ENCODE peak calls at places on chromosomes 11 and 22, in nine cellular contexts. S is activated naive CD4-positive, alpha-beta T cell; B is activated T-helper 2 cell treated with anti-CD3 and anti-CD28 coated beads, Interferon-gamma antibody, Interleukin-2, Interleukin-4, amounts not matched to agents 10 μg/mL and 5 μg/mL and 100 μg/mL, durations not matched to agents 14 hours and 24 hours and 36 hours; Q is fibroblast of mammary gland; G is GM03348; R is kidney epithelial cell; V is effector memory CD8-positive, alpha-beta T cell; X is HS-5; T is CD4-positive, alpha-beta T cell. Z is an unnamed sample.

GRCh38 chr11:10221342-10221741 is 72.7 kb downstream of the SBF2 start:
- DNase-seq in S (no peak), B (no peak), Q (no peak), G (no peak), R (no peak), V (no peak), X (no peak), T (no peak), Z (no peak)

GRCh38 chr11:78251083-78251699 is 62.5 kb downstream of the USP35 start:
- DNase-seq in S (no peak), B (no peak), Q (peak; percentile 42), G (peak; percentile 54), R (no peak), V (no peak), X (no peak), T (no peak), Z (no peak)

GRCh38 chr11:72069787-72070251 is 10.5 kb downstream of the NUMA1 start:
- DNase-seq in S (no peak), B (no peak), Q (peak; percentile 92), G (peak; percentile 85), R (peak; percentile 86), V (no peak), X (peak; percentile 76), T (no peak), Z (peak; percentile 82)

GRCh38 chr11:117461396-117462182 is 133.9 kb downstream of the CEP164 start:
- DNase-seq in S (no peak), B (no peak), Q (no peak), G (no peak), R (no peak), V (no peak), X (no peak), T (no peak), Z (no peak)

GRCh38 chr11:59187587-59187986 is 15.7 kb downstream of the DTX4 start:
- DNase-seq in S (no peak), B (no peak), Q (peak; percentile 18), G (peak; percentile 30), R (no peak), V (no peak), X (no peak), T (no peak), Z (no peak)

GRCh38 chr11:1841511-1842148 is 2.8 kb downstream of the TNNI2 start:
- DNase-seq in S (no peak), B (no peak), Q (no peak), G (no peak), R (no peak), V (no peak), X (no peak), T (no peak), Z (no peak)

GRCh38 chr11:65430406-65431217 is 8.0 kb downstream of the NEAT1 start:
- DNase-seq in S (no peak), B (no peak), Q (peak; percentile 75), G (no peak), R (no peak), V (no peak), X (peak; percentile 56), T (no peak), Z (no peak)

GRCh38 chr22:31090217-31091085 is 9.3 kb downstream of the SMTN start:
- DNase-seq in S (no peak), B (no peak), Q (no peak), G (no peak), R (no peak), V (no peak), X (no peak), T (no peak), Z (no peak)

GRCh38 chr11:45168366-45169130 is 22.1 kb downstream of the PRDM11 start:
- DNase-seq in S (no peak), B (no peak), Q (no peak), G (no peak), R (no peak), V (no peak), X (no peak), T (no peak), Z (no peak)

GRCh38 chr22:19710769-19711106 is 3.6 kb upstream of the SEPTIN5 start:
- DNase-seq in S (no peak), B (no peak), Q (no peak), G (no peak), R (no peak), V (no peak), X (no peak), T (no peak), Z (no peak)

GRCh38 chr11:10993640-10994039 is 135.8 kb upstream of the ZBED5 start:
- DNase-seq in S (no peak), B (no peak), Q (no peak), G (no peak), R (no peak), V (no peak), X (no peak), T (no peak), Z (no peak)

GRCh38 chr11:79212711-79213110 is 228.1 kb downstream of the TENM4 start:
- DNase-seq in S (no peak), B (no peak), Q (no peak), G (no peak), R (peak; percentile 88), V (no peak), X (no peak), T (no peak), Z (no peak)

GRCh38 chr11:45179686-45180085 is 33.2 kb downstream of the PRDM11 start:
- DNase-seq in S (no peak), B (no peak), Q (no peak), G (no peak), R (no peak), V (no peak), X (no peak), T (no peak), Z (no peak)

GRCh38 chr22:27718186-27719032 is 83.1 kb downstream of the MN1 start:
- DNase-seq in S (no peak), B (no peak), Q (peak; percentile 97), G (peak; percentile 97), R (peak; percentile 81), V (no peak), X (peak; percentile 88), T (no peak), Z (peak; percentile 77)

GRCh38 chr11:107385361-107385982 is 72.2 kb downstream of the CWF19L2 start:
- DNase-seq in S (no peak), B (no peak), Q (peak; percentile 54), G (peak; percentile 20), R (no peak), V (no peak), X (peak; percentile 2), T (no peak), Z (no peak)

GRCh38 chr11:75733346-75734107 is 15.9 kb downstream of the MOGAT2 start:
- DNase-seq in S (no peak), B (no peak), Q (no peak), G (no peak), R (no peak), V (no peak), X (no peak), T (no peak), Z (no peak)

GRCh38 chr11:59776210-59777066 is 21.3 kb downstream of the STX3 start:
- DNase-seq in S (no peak), B (no peak), Q (peak; percentile 62), G (no peak), R (peak; percentile 98), V (no peak), X (peak; percentile 73), T (no peak), Z (no peak)

GRCh38 chr11:123382555-123383074 is 47.5 kb upstream of the GRAMD1B start:
- DNase-seq in S (no peak), B (no peak), Q (no peak), G (no peak), R (no peak), V (no peak), X (no peak), T (no peak), Z (no peak)

GRCh38 chr11:113159967-113160621 is 154.3 kb upstream of the TTC12 start:
- DNase-seq in S (no peak), B (no peak), Q (no peak), G (no peak), R (no peak), V (no peak), X (no peak), T (no peak), Z (no peak)

GRCh38 chr11:769887-770641 is 7.2 kb downstream of the GATD1 start:
- DNase-seq in S (no peak), B (no peak), Q (no peak), G (no peak), R (no peak), V (no peak), X (no peak), T (no peak), Z (no peak)

GRCh38 chr11:98107736-98108135 is 913.0 kb upstream of the CNTN5 start:
- DNase-seq in S (no peak), B (no peak), Q (no peak), G (no peak), R (no peak), V (no peak), X (no peak), T (no peak), Z (no peak)

GRCh38 chr11:10327254-10327653 is 22.4 kb downstream of the ADM start:
- DNase-seq in S (no peak), B (no peak), Q (peak; percentile 79), G (no peak), R (no peak), V (no peak), X (no peak), T (no peak), Z (no peak)

GRCh38 chr11:125147280-125147679 is 17.3 kb upstream of the PKNOX2 start:
- DNase-seq in S (no peak), B (no peak), Q (no peak), G (no peak), R (no peak), V (no peak), X (no peak), T (no peak), Z (no peak)

GRCh38 chr11:116530705-116531104 is 242.1 kb downstream of the BUD13 start:
- DNase-seq in S (no peak), B (no peak), Q (no peak), G (no peak), R (no peak), V (no peak), X (no peak), T (no peak), Z (no peak)

GRCh38 chr11:115098037-115098436 is 406.2 kb downstream of the CADM1 start:
- DNase-seq in S (no peak), B (no peak), Q (no peak), G (no peak), R (no peak), V (no peak), X (no peak), T (no peak), Z (no peak)

GRCh38 chr11:13054278-13054677 is 45.2 kb downstream of the RASSF10 start:
- DNase-seq in S (no peak), B (no peak), Q (peak; percentile 6), G (no peak), R (no peak), V (no peak), X (no peak), T (no peak), Z (no peak)

GRCh38 chr11:123430736-123431356 is 777 bp downstream of the GRAMD1B start:
- DNase-seq in S (no peak), B (peak; percentile 77), Q (no peak), G (peak; percentile 72), R (no peak), V (peak; percentile 51), X (no peak), T (peak; percentile 48), Z (no peak)

GRCh38 chr11:69355346-69355940 is 61.5 kb downstream of the MYEOV start:
- DNase-seq in S (no peak), B (no peak), Q (no peak), G (no peak), R (no peak), V (no peak), X (no peak), T (no peak), Z (no peak)

GRCh38 chr11:127042445-127042844 is 41.9 kb upstream of the KIRREL3 start:
- DNase-seq in S (no peak), B (no peak), Q (peak; percentile 15), G (peak; percentile 86), R (no peak), V (no peak), X (peak; percentile 49), T (no peak), Z (no peak)

GRCh38 chr11:68978931-68979591 is 1.7 kb downstream of the MRGPRD start:
- DNase-seq in S (no peak), B (no peak), Q (no peak), G (no peak), R (no peak), V (no peak), X (no peak), T (no peak), Z (no peak)

GRCh38 chr11:78160557-78160956 is 21.1 kb upstream of the ALG8 start:
- DNase-seq in S (no peak), B (no peak), Q (no peak), G (no peak), R (no peak), V (no peak), X (no peak), T (no peak), Z (no peak)

Z was measured in omental fat pad.